ENCODE peak calls at places on chromosomes 16 and 17, in eight cellular contexts. K is progenitor cell of endocrine pancreas, O is Peyer's patch, J is HEK293T, V is midbrain, P is gastrocnemius medialis, D is T-helper 1 cell, T is aorta. W is an unnamed sample.

GRCh38 chr17:59751955-59752413 is 44.5 kb downstream of the VMP1 start:
- DNase-seq in O (no peak), J (no peak), T (no peak), D (no peak), V (no peak), P (no peak), K (no peak), W (no peak)

GRCh38 chr16:12620150-12620549 is 183.5 kb downstream of the CPPED1 start:
- DNase-seq in O (no peak), P (no peak), D (no peak), K (no peak), V (no peak), T (no peak), J (no peak), W (no peak)

GRCh38 chr16:73051903-73052302 is 4.0 kb upstream of the ZFHX3 start:
- DNase-seq in V (no peak), O (no peak), D (no peak), J (no peak), K (no peak), T (no peak), P (no peak), W (no peak)

GRCh38 chr17:41382396-41382795 is 290 bp upstream of the KRT34 start:
- DNase-seq in J (no peak), V (no peak), T (no peak), K (no peak), P (no peak), D (no peak), O (no peak), W (no peak)

GRCh38 chr16:54194008-54194731 is 92.4 kb downstream of the IRX3 start:
- DNase-seq in J (peak), P (peak), O (no peak), K (no peak), D (no peak), V (peak), T (peak), W (peak)

GRCh38 chr17:1460233-1460632 is 4.2 kb upstream of the CRK start:
- DNase-seq in V (no peak), O (peak), T (peak), P (peak), D (no peak), K (no peak), J (no peak), W (peak)

GRCh38 chr17:79276824-79277223 is 202.2 kb downstream of the ENGASE start:
- DNase-seq in T (no peak), K (no peak), D (no peak), P (no peak), O (no peak), V (no peak), J (no peak), W (no peak)

GRCh38 chr16:89697616-89698331 is 3.7 kb downstream of the SPATA2L start:
- DNase-seq in T (no peak), D (no peak), V (no peak), O (no peak), P (peak), K (no peak), J (no peak), W (no peak)

GRCh38 chr17:55421179-55421934 is at the start of gene MMD:
- DNase-seq in T (peak), K (no peak), V (no peak), O (peak), D (peak), J (no peak), P (peak), W (peak)

GRCh38 chr16:49089533-49089932 is 192.1 kb downstream of the CBLN1 start:
- DNase-seq in D (no peak), T (no peak), J (no peak), P (no peak), K (no peak), O (no peak), V (no peak), W (no peak)

GRCh38 chr16:10322723-10323527 is 62.9 kb upstream of the ATF7IP2 start:
- DNase-seq in D (no peak), T (no peak), O (no peak), P (no peak), V (no peak), K (no peak), J (no peak), W (no peak)

GRCh38 chr16:85996843-85997242 is 97.9 kb downstream of the IRF8 start:
- DNase-seq in D (no peak), J (no peak), P (no peak), V (no peak), K (no peak), O (no peak), T (no peak), W (no peak)

GRCh38 chr16:86964846-86965245 is 352.3 kb downstream of the C16orf95 start:
- DNase-seq in J (no peak), O (no peak), T (no peak), D (no peak), K (no peak), V (no peak), P (no peak), W (no peak)

GRCh38 chr16:72111653-72112451 is 18.2 kb downstream of the DHX38 start:
- DNase-seq in O (no peak), K (no peak), D (no peak), P (no peak), V (no peak), T (no peak), J (no peak), W (no peak)

GRCh38 chr17:77466140-77466539 is 325.4 kb downstream of the SEC14L1 start:
- DNase-seq in T (no peak), J (no peak), P (no peak), O (no peak), V (no peak), K (no peak), D (no peak), W (no peak)

GRCh38 chr17:46020023-46020735 is 21.1 kb downstream of the STH start:
- DNase-seq in P (no peak), K (no peak), V (no peak), T (peak), D (peak), O (no peak), J (no peak), W (no peak)

GRCh38 chr17:30720013-30720471 is 104.5 kb downstream of the CRLF3 start:
- DNase-seq in P (peak), V (no peak), K (peak), D (no peak), T (no peak), O (peak), J (no peak), W (peak)

GRCh38 chr17:35849469-35850348 is 19.0 kb downstream of the HEATR9 start:
- DNase-seq in P (no peak), J (peak), K (peak), V (peak), O (no peak), T (no peak), D (peak), W (no peak)

GRCh38 chr17:60502145-60502544 is 23.9 kb downstream of the APPBP2 start:
- DNase-seq in O (no peak), T (no peak), D (no peak), P (no peak), K (no peak), V (no peak), J (no peak), W (no peak)

GRCh38 chr16:84462296-84463210 is 41.9 kb downstream of the MEAK7 start:
- DNase-seq in O (peak), V (no peak), J (no peak), P (no peak), K (peak), T (no peak), D (no peak), W (no peak)

GRCh38 chr16:75075688-75076268 is 40.8 kb downstream of the LDHD start:
- DNase-seq in P (no peak), O (no peak), D (no peak), T (no peak), V (no peak), K (no peak), J (no peak), W (no peak)

GRCh38 chr17:81097134-81097942 is 62.4 kb downstream of the BAIAP2 start:
- DNase-seq in K (peak), D (peak), T (peak), P (peak), J (peak), V (peak), O (peak), W (peak)

GRCh38 chr17:27760069-27760885 is 40.1 kb downstream of the NOS2 start:
- DNase-seq in T (peak), D (peak), J (peak), P (peak), O (peak), V (peak), K (peak), W (peak)

GRCh38 chr17:17351901-17352781 is 49.0 kb downstream of the NT5M start:
- DNase-seq in T (no peak), D (no peak), J (no peak), P (peak), O (no peak), K (no peak), V (no peak), W (peak)

GRCh38 chr16:85615852-85616607 is 2.9 kb downstream of the GSE1 start:
- DNase-seq in T (peak), V (peak), O (peak), D (peak), P (peak), J (peak), K (peak), W (peak)

GRCh38 chr16:47644166-47644565 is 183.0 kb downstream of the PHKB start:
- DNase-seq in D (no peak), V (no peak), J (no peak), P (no peak), T (peak), K (no peak), O (no peak), W (no peak)

GRCh38 chr16:85832578-85833539 is 33.4 kb downstream of the COX4I1 start:
- DNase-seq in K (no peak), T (peak), P (no peak), J (no peak), D (no peak), O (peak), V (no peak), W (no peak)

GRCh38 chr16:85422374-85423185 is 190.5 kb upstream of the GSE1 start:
- DNase-seq in J (no peak), V (no peak), D (no peak), K (peak), T (peak), P (no peak), O (peak), W (peak)

GRCh38 chr16:35636831-35637230 is 2177.4 kb downstream of the TP53TG3F start:
- DNase-seq in K (no peak), D (no peak), P (no peak), J (no peak), T (no peak), O (no peak), V (no peak), W (no peak)

GRCh38 chr16:64238576-64238975 is 883.3 kb downstream of the CDH11 start:
- DNase-seq in D (no peak), P (no peak), V (no peak), O (no peak), T (no peak), J (no peak), K (no peak), W (no peak)

GRCh38 chr17:49132699-49133364 is at the start of gene B4GALNT2:
- DNase-seq in O (peak), T (no peak), K (peak), J (no peak), V (no peak), D (no peak), P (no peak), W (no peak)

GRCh38 chr17:17348872-17349723 is 45.9 kb downstream of the NT5M start:
- DNase-seq in K (no peak), O (peak), V (no peak), J (no peak), P (no peak), D (no peak), T (no peak), W (peak)

GRCh38 chr16:3434373-3434772 is 8.9 kb downstream of the ZNF597 start:
- DNase-seq in O (no peak), D (no peak), T (no peak), K (no peak), J (no peak), P (no peak), V (no peak), W (no peak)

GRCh38 chr17:27776882-27777624 is 23.3 kb downstream of the NOS2 start:
- DNase-seq in J (no peak), P (no peak), O (no peak), T (no peak), D (no peak), K (no peak), V (no peak), W (no peak)

GRCh38 chr17:15981208-15981607 is 18.3 kb downstream of the ZSWIM7 start:
- DNase-seq in V (no peak), T (no peak), J (no peak), O (no peak), P (no peak), K (no peak), D (no peak), W (no peak)

GRCh38 chr16:27286446-27286845 is 17.9 kb upstream of the NSMCE1 start:
- DNase-seq in P (no peak), D (no peak), K (no peak), V (no peak), J (no peak), T (peak), O (no peak), W (peak)

GRCh38 chr17:61570118-61570517 is 20.9 kb downstream of the NACA2 start:
- DNase-seq in D (no peak), J (no peak), T (no peak), P (no peak), K (no peak), O (no peak), V (no peak), W (no peak)

W was measured in right lobe of liver.